ENCODE peak calls at places on chromosomes 4 and X, in five cellular contexts. S is K562, B is SK-N-SH, F is GM12878, Q is HepG2. J is an unnamed sample.

GRCh38 chrX:13022926-13023325 is 21.5 kb downstream of the FAM9C start:
- DNase-seq in S (no peak), F (no peak), B (no peak), Q (no peak), J (no peak)

GRCh38 chrX:40050532-40050931 is 47.2 kb downstream of the BCOR start:
- DNase-seq in Q (no peak), F (no peak), B (no peak), S (no peak), J (no peak)

GRCh38 chr4:151104621-151105020 is 5.2 kb downstream of the RPS3A start:
- DNase-seq in Q (no peak), B (no peak), S (no peak), F (no peak), J (no peak)

GRCh38 chrX:3345281-3346081 is 971 bp downstream of the MXRA5 start:
- DNase-seq in Q (no peak), B (peak; percentile 16), S (no peak), F (no peak), J (no peak)

GRCh38 chr4:87532109-87532508 is 2.9 kb upstream of the SPARCL1 start:
- DNase-seq in F (no peak), S (no peak), Q (no peak), B (no peak), J (no peak)

GRCh38 chr4:110998308-110998707 is 375.4 kb upstream of the PITX2 start:
- DNase-seq in Q (no peak), F (no peak), S (no peak), B (no peak), J (no peak)

GRCh38 chrX:17590892-17591740 is 146.2 kb upstream of the SCML1 start:
- DNase-seq in Q (peak; percentile 3), B (peak; percentile 49), S (peak; percentile 31), F (no peak), J (peak; percentile 80)

GRCh38 chrX:153774576-153775292 is 6.1 kb upstream of the SRPK3 start:
- DNase-seq in B (peak; percentile 33), F (no peak), Q (no peak), S (no peak), J (no peak)

GRCh38 chr4:98706200-98706813 is 47.9 kb upstream of the TSPAN5 start:
- DNase-seq in F (no peak), B (no peak), Q (no peak), S (no peak), J (no peak)

GRCh38 chr4:146916479-146917076 is 29.1 kb downstream of the TTC29 start:
- DNase-seq in S (peak; percentile 19), F (peak; percentile 2), B (peak; percentile 7), Q (peak; percentile 10), J (peak; percentile 47)

GRCh38 chr4:8515316-8516060 is 64.7 kb upstream of the GPR78 start:
- DNase-seq in F (no peak), S (no peak), Q (no peak), B (no peak), J (peak; percentile 66)

GRCh38 chrX:115018040-115018647 is 728 bp upstream of the IL13RA2 start:
- DNase-seq in Q (no peak), F (no peak), B (no peak), S (no peak), J (no peak)

GRCh38 chr4:148776944-148777343 is 334.7 kb upstream of the NR3C2 start:
- DNase-seq in S (no peak), B (no peak), F (no peak), Q (no peak), J (peak; percentile 81)

GRCh38 chr4:113905301-113905700 is 74.1 kb downstream of the ARSJ start:
- DNase-seq in F (no peak), B (no peak), S (no peak), Q (no peak), J (no peak)

GRCh38 chr4:145881991-145882390 is 56.6 kb downstream of the ZNF827 start:
- DNase-seq in S (no peak), F (no peak), Q (no peak), B (no peak), J (no peak)

GRCh38 chrX:134469481-134469880 is 9.5 kb downstream of the HPRT1 start:
- DNase-seq in Q (no peak), S (no peak), B (no peak), F (no peak), J (peak; percentile 71)

GRCh38 chr4:123866796-123867195 is 470.2 kb downstream of the SPRY1 start:
- DNase-seq in Q (peak; percentile 16), S (no peak), B (no peak), F (no peak), J (peak; percentile 11)

GRCh38 chr4:53640576-53641459 is 49.5 kb upstream of the LNX1 start:
- DNase-seq in B (no peak), Q (no peak), S (no peak), F (peak; percentile 76), J (no peak)

GRCh38 chr4:183571350-183572076 is 66.7 kb downstream of the ING2 start:
- DNase-seq in B (peak; percentile 27), S (no peak), F (no peak), Q (peak; percentile 72), J (peak; percentile 52)

GRCh38 chrX:53379008-53379710 is 43.3 kb downstream of the SMC1A start:
- DNase-seq in B (no peak), Q (no peak), S (no peak), F (no peak), J (no peak)

GRCh38 chrX:42943051-42943450 is 165.1 kb upstream of the PPP1R2C start:
- DNase-seq in S (no peak), B (no peak), Q (peak; percentile 1), F (no peak), J (no peak)

GRCh38 chrX:42290608-42291007 is 367.3 kb upstream of the CASK start:
- DNase-seq in Q (peak; percentile 1), S (no peak), B (no peak), F (no peak), J (peak; percentile 0)

GRCh38 chr4:140735317-140735716 is 20.9 kb downstream of the TBC1D9 start:
- DNase-seq in F (no peak), Q (no peak), S (no peak), B (no peak), J (no peak)

GRCh38 chr4:11732155-11732554 is 303.5 kb upstream of the HS3ST1 start:
- DNase-seq in S (no peak), F (no peak), B (no peak), Q (no peak), J (no peak)

GRCh38 chrX:49171752-49172279 is at the start of gene PLP2:
- DNase-seq in F (no peak), B (peak; percentile 76), S (peak; percentile 49), Q (no peak), J (peak; percentile 40)

DNA sequence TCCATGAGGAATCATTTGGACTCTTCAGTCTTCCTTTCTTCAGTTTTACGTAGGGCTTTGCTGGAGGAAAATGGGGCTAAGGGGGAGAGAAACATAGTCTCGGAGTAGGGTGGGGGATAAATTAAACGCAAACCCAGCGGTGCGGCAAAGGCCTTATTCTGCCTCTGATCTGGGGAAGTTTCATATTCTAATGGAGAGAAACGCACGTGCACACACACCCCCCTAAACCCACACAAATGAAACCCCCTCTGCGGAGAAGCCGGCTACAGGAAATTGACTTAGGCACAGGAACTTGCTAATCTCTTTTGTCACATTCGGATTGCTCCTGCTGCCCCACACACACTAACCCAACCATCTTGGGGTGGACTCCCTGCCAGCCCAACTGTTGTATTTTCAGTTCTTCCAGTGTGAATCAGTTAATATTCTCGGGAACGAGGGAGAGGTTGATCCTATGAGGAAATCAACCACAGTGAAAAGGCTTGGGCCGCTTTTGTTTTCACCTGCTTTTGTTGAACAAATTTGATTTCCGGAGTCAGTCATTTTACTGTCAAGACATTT is at the start of gene RHOH:
- DNase-seq in Q (no peak), F (no peak), S (no peak), B (no peak), J (no peak)
- TF ChIP-seq USF2 in Q (no peak), F (no peak), S (no peak), B (no peak), J (no peak)

GRCh38 chr4:5435823-5436222 is 272.5 kb downstream of the EVC2 start:
- DNase-seq in Q (no peak), F (no peak), B (no peak), S (no peak), J (no peak)

GRCh38 chr4:5429747-5430146 is 278.6 kb downstream of the EVC2 start:
- DNase-seq in F (no peak), S (no peak), B (no peak), Q (no peak), J (no peak)

GRCh38 chr4:5433196-5433595 is 275.2 kb downstream of the EVC2 start:
- DNase-seq in Q (no peak), F (no peak), B (no peak), S (no peak), J (no peak)

GRCh38 chr4:5435201-5435600 is 273.2 kb downstream of the EVC2 start:
- DNase-seq in B (no peak), S (no peak), F (no peak), Q (no peak), J (no peak)
- TF ChIP-seq MXI1 in B (no peak), S (no peak), F (no peak), Q (no peak), J (no peak)

DNA sequence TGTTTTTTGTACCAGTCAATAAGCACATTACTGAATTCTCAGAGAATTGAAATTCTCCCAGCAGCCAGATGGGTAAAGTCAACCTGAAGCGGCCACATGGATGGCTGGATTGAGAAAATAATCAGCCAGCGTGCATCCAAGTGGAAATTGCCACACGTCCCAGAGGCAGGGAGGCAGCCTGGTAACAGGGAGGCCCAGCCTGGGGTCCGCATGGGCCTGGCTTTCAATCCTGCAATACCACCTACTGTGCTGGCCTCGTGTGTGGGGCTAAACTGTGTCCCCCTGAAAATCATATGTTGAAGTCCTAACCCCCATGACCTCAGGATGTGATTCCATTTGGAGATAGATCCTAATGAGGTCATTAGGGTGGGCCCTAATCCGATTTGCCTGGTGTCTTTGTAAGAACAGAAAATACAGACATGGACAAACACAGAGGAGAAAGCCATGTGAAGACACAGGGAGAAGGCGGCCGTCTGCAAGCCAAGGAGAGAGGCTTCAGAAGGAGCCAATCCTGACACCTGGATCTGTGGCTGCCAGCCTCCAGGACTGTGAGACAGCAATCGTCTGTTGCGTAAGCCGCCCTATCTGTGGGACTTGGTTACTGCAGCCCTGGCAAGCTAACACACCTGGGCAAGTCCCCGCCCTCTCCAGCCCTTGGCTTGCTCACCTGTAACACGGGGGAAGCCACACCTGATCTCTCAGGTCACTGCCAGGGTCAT is 90.3 kb downstream of the JAKMIP1 start:
- DNase-seq in S (no peak), Q (peak; percentile 7), F (no peak), B (no peak), J (no peak)
- TF ChIP-seq USF2 in S (no peak), Q (no peak), F (no peak), B (no peak), J (no peak)

GRCh38 chrX:133258481-133258880 is 40.3 kb upstream of the TFDP3 start:
- DNase-seq in Q (no peak), B (no peak), F (no peak), S (no peak), J (peak; percentile 63)
- TF ChIP-seq MXI1 in Q (no peak), B (no peak), F (no peak), S (no peak), J (no peak)

DNA sequence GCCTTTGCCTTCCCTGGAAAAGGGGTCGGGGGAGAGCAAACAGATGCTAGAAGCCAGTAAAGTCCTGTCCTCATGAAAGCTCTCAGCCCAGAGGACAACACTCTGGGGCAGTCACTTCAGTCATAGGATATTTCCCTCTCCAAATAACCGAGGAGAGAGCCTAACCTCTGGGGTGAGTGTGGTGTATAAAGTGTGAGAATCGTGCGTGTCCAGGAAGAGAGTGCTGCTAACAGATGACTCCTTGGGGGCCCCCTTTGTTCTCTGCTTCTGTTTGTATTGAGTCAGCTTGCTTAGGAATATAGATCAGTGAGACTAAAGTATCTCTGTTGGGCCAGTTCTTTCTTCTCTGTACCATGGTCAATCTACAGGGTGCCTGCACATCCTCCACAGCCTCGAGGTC is 247.2 kb downstream of the PALLD start:
- DNase-seq in B (no peak), F (no peak), S (no peak), Q (peak; percentile 3), J (peak; percentile 63)
- TF ChIP-seq USF2 in B (no peak), F (no peak), S (no peak), Q (no peak), J (no peak)

GRCh38 chrX:129705988-129706387 is 32.8 kb upstream of the XPNPEP2 start:
- DNase-seq in Q (no peak), F (no peak), S (no peak), B (no peak), J (no peak)
- TF ChIP-seq MXI1 in Q (no peak), F (no peak), S (no peak), B (no peak), J (no peak)